ENCODE peak calls at places on chromosomes 4 and X, in four cellular contexts. E is IMR-90, J is H1, F is mesendoderm. C is an unnamed sample.

GRCh38 chr4:87492617-87493016 is 36.6 kb downstream of the SPARCL1 start:
- DNase-seq in E (no peak), J (no peak), F (no peak), C (no peak)

GRCh38 chrX:151789179-151789800 is 54.7 kb downstream of the CNGA2 start:
- DNase-seq in E (peak), J (no peak), F (no peak), C (no peak)

GRCh38 chr4:111605111-111605510 is 540.1 kb upstream of the FAM241A start:
- DNase-seq in E (no peak), J (no peak), F (no peak), C (no peak)

GRCh38 chrX:45445745-45446412 is 245.2 kb upstream of the DIPK2B start:
- DNase-seq in E (peak), J (no peak), F (no peak), C (no peak)

GRCh38 chr4:71554025-71554424 is 215.2 kb downstream of the SLC4A4 start:
- DNase-seq in E (no peak), J (no peak), F (no peak), C (no peak)

GRCh38 chr4:160175064-160175643 is 1072.3 kb downstream of the RAPGEF2 start:
- DNase-seq in E (no peak), J (no peak), F (peak), C (no peak)

GRCh38 chr4:123599920-123600394 is 203.4 kb downstream of the SPRY1 start:
- DNase-seq in E (peak), J (peak), F (peak), C (peak)

GRCh38 chr4:24328711-24329110 is 255.6 kb downstream of the DHX15 start:
- DNase-seq in E (no peak), J (no peak), F (no peak), C (no peak)

GRCh38 chr4:8547912-8548730 is 32.1 kb upstream of the GPR78 start:
- DNase-seq in E (no peak), J (no peak), F (peak), C (no peak)

GRCh38 chrX:11059923-11060322 is 51.2 kb upstream of the HCCS start:
- DNase-seq in E (peak), J (no peak), F (peak), C (no peak)

GRCh38 chr4:112633477-112634235 is 3.1 kb downstream of the ZGRF1 start:
- DNase-seq in E (peak), J (no peak), F (peak), C (no peak)

GRCh38 chr4:7721984-7722551 is 217.6 kb downstream of the AFAP1 start:
- DNase-seq in E (no peak), J (no peak), F (peak), C (no peak)

GRCh38 chr4:48604527-48604926 is 114.5 kb downstream of the ZAR1 start:
- DNase-seq in E (no peak), J (no peak), F (no peak), C (no peak)
- H3K56ac ChIP-seq in E (no peak), J (no peak), F (no peak), C (no peak)

GRCh38 chr4:56622176-56622575 is 58.9 kb downstream of the HOPX start:
- DNase-seq in E (no peak), J (no peak), F (no peak), C (no peak)

GRCh38 chr4:56618734-56619133 is 62.4 kb downstream of the HOPX start:
- DNase-seq in E (no peak), J (no peak), F (no peak), C (no peak)

GRCh38 chr4:56619160-56619559 is 61.9 kb downstream of the HOPX start:
- DNase-seq in E (peak), J (no peak), F (no peak), C (no peak)

DNA sequence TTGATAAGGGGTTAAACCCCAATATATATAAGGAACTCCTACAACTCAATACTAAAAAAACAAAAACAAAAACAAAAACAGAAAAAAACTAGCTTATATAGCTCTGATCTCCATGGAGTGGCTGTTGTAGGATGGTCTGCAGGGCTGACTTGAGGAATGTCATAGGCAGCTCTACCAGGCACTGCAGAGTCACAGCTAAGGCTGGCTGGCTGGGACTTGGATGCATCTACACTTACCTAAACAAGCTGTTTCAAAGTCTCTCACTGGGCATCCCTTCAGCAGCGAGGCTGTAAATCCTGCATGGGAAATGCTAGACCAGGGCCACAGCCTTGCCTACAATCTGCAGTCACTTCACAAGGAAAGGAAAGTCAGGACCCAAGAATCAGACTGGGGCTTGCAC is 61.3 kb downstream of the HOPX start:
- DNase-seq in E (no peak), J (no peak), F (peak), C (peak)
- H2BK15ac ChIP-seq in E (no peak), J (no peak), F (no peak), C (no peak)

DNA sequence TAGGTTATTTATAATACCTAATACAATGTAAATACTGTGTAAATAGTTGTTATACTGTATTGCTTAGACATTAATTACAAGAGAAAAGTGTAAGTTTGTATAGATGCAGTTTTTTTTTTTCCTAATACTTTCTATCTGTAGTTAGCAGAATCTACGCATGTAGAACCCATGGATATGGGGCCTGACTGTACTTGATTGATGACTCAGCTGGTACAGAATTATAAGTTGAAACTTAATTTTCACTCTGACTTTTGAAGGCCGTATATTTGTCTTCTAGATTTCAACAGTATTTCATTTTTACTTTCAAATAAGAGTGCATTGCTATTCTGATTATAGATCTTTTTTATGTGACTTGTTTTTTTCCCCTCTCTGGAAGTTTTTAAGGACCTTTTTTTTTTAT is 30.8 kb upstream of the NDUFC1 start:
- DNase-seq in E (no peak), J (no peak), F (no peak), C (no peak)
- H3K56ac ChIP-seq in E (no peak), J (no peak), F (no peak), C (no peak)

DNA sequence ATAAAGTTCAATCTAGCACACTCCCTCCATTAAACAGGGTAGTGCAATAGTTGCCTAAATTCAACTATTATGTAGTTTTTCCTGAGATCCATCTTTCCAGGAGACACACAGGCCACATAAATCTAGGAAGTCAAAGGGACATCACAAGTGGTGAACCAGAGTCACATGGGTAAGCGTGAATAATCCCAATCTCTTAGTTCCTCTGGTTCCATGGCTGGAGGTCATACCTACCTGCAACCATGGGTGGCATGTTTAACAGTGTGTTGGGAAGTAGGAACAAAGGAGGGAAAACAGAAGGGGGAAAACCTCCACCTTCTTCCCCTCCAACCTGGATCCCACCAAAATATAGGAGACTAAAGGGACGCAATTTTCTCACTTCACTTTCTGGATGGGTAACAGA is 2651.6 kb downstream of the ARAP2 start:
- DNase-seq in E (no peak), J (no peak), F (peak), C (no peak)
- H2BK15ac ChIP-seq in E (no peak), J (no peak), F (no peak), C (no peak)